ENCODE peak calls at places on chromosomes 11 and 22, in nine cellular contexts. One of them, this sample, is unnamed.

GRCh38 chr11:6418958-6419611 is at the start of gene APBB1:
- DNase-seq in heart left ventricle: peak; percentile 85
- DNase-seq in uterus: peak; percentile 65
- DNase-seq in spleen: peak; percentile 91
- DNase-seq in sigmoid colon: peak; percentile 82
- DNase-seq in endothelial cell of umbilical vein: peak; percentile 67
- DNase-seq in tibial nerve: peak; percentile 40
- DNase-seq in body of pancreas: peak; percentile 74
- DNase-seq in breast epithelium: peak; percentile 32
- DNase-seq in this sample: peak; percentile 85

GRCh38 chr11:76185931-76186401 is 20.3 kb downstream of the WNT11 start:
- DNase-seq in uterus: peak; percentile 40
- DNase-seq in breast epithelium: peak; percentile 23
- DNase-seq in heart left ventricle: no peak
- DNase-seq in tibial nerve: peak; percentile 21
- DNase-seq in sigmoid colon: no peak
- DNase-seq in body of pancreas: peak; percentile 30
- DNase-seq in spleen: no peak
- DNase-seq in endothelial cell of umbilical vein: no peak
- DNase-seq in this sample: no peak

GRCh38 chr22:40791241-40791640 is 27.9 kb downstream of the SLC25A17 start:
- DNase-seq in body of pancreas: no peak
- DNase-seq in endothelial cell of umbilical vein: peak; percentile 67
- DNase-seq in spleen: no peak
- DNase-seq in uterus: no peak
- DNase-seq in tibial nerve: no peak
- DNase-seq in heart left ventricle: no peak
- DNase-seq in sigmoid colon: no peak
- DNase-seq in breast epithelium: no peak
- DNase-seq in this sample: no peak

GRCh38 chr11:115670538-115671200 is 166.5 kb upstream of the CADM1 start:
- DNase-seq in tibial nerve: no peak
- DNase-seq in body of pancreas: no peak
- DNase-seq in uterus: no peak
- DNase-seq in heart left ventricle: no peak
- DNase-seq in spleen: no peak
- DNase-seq in endothelial cell of umbilical vein: no peak
- DNase-seq in sigmoid colon: no peak
- DNase-seq in breast epithelium: no peak
- DNase-seq in this sample: no peak

GRCh38 chr11:122724520-122724919 is 69.0 kb downstream of the UBASH3B start:
- DNase-seq in heart left ventricle: no peak
- DNase-seq in endothelial cell of umbilical vein: peak; percentile 39
- DNase-seq in tibial nerve: no peak
- DNase-seq in uterus: no peak
- DNase-seq in breast epithelium: no peak
- DNase-seq in body of pancreas: no peak
- DNase-seq in sigmoid colon: no peak
- DNase-seq in spleen: no peak
- DNase-seq in this sample: no peak

GRCh38 chr11:34446389-34446788 is 7.7 kb downstream of the CAT start:
- DNase-seq in uterus: no peak
- DNase-seq in endothelial cell of umbilical vein: no peak
- DNase-seq in spleen: no peak
- DNase-seq in body of pancreas: no peak
- DNase-seq in tibial nerve: no peak
- DNase-seq in heart left ventricle: no peak
- DNase-seq in sigmoid colon: no peak
- DNase-seq in breast epithelium: no peak
- DNase-seq in this sample: no peak

GRCh38 chr11:46210133-46210636 is 67.3 kb upstream of the CREB3L1 start:
- DNase-seq in spleen: no peak
- DNase-seq in uterus: no peak
- DNase-seq in breast epithelium: no peak
- DNase-seq in endothelial cell of umbilical vein: no peak
- DNase-seq in sigmoid colon: no peak
- DNase-seq in body of pancreas: no peak
- DNase-seq in heart left ventricle: no peak
- DNase-seq in tibial nerve: no peak
- DNase-seq in this sample: no peak

GRCh38 chr22:31337178-31337577 is 9.0 kb downstream of the PATZ1 start:
- DNase-seq in sigmoid colon: no peak
- DNase-seq in tibial nerve: no peak
- DNase-seq in breast epithelium: peak; percentile 64
- DNase-seq in body of pancreas: no peak
- DNase-seq in endothelial cell of umbilical vein: no peak
- DNase-seq in spleen: no peak
- DNase-seq in heart left ventricle: no peak
- DNase-seq in uterus: no peak
- DNase-seq in this sample: peak; percentile 72

GRCh38 chr22:26033586-26033985 is 135.7 kb upstream of the SEZ6L start:
- DNase-seq in sigmoid colon: no peak
- DNase-seq in tibial nerve: no peak
- DNase-seq in endothelial cell of umbilical vein: no peak
- DNase-seq in body of pancreas: no peak
- DNase-seq in heart left ventricle: no peak
- DNase-seq in spleen: no peak
- DNase-seq in uterus: no peak
- DNase-seq in breast epithelium: no peak
- DNase-seq in this sample: no peak
- H3K4me1 ChIP-seq in sigmoid colon: no peaks in the 10 kb centered on the region
- H3K4me1 ChIP-seq in tibial nerve: no peaks in the 10 kb centered on the region
- H3K4me1 ChIP-seq in endothelial cell of umbilical vein: no peaks in the 10 kb centered on the region
- H3K4me1 ChIP-seq in body of pancreas: no peaks in the 10 kb centered on the region
- H3K4me1 ChIP-seq in heart left ventricle: no peaks in the 10 kb centered on the region
- H3K4me1 ChIP-seq in spleen: no peaks in the 10 kb centered on the region
- H3K4me1 ChIP-seq in uterus: no peaks in the 10 kb centered on the region
- H3K4me1 ChIP-seq in breast epithelium: no peaks in the 10 kb centered on the region
- H3K4me1 ChIP-seq in this sample: no peaks in the 10 kb centered on the region

GRCh38 chr22:49814856-49815255 is 12.8 kb downstream of the BRD1 start:
- DNase-seq in spleen: no peak
- DNase-seq in endothelial cell of umbilical vein: no peak
- DNase-seq in breast epithelium: no peak
- DNase-seq in tibial nerve: no peak
- DNase-seq in sigmoid colon: no peak
- DNase-seq in body of pancreas: no peak
- DNase-seq in uterus: no peak
- DNase-seq in heart left ventricle: no peak
- DNase-seq in this sample: no peak

GRCh38 chr22:49820984-49821383 is 6.7 kb downstream of the BRD1 start:
- DNase-seq in breast epithelium: no peak
- DNase-seq in endothelial cell of umbilical vein: no peak
- DNase-seq in body of pancreas: no peak
- DNase-seq in tibial nerve: no peak
- DNase-seq in sigmoid colon: no peak
- DNase-seq in uterus: no peak
- DNase-seq in spleen: no peak
- DNase-seq in heart left ventricle: no peak
- DNase-seq in this sample: no peak

GRCh38 chr22:49814164-49814686 is 13.4 kb downstream of the BRD1 start:
- DNase-seq in uterus: no peak
- DNase-seq in breast epithelium: no peak
- DNase-seq in sigmoid colon: no peak
- DNase-seq in endothelial cell of umbilical vein: no peak
- DNase-seq in tibial nerve: no peak
- DNase-seq in body of pancreas: peak; percentile 70
- DNase-seq in heart left ventricle: no peak
- DNase-seq in spleen: no peak
- DNase-seq in this sample: no peak

GRCh38 chr22:49815641-49816071 is 12.0 kb downstream of the BRD1 start:
- DNase-seq in sigmoid colon: no peak
- DNase-seq in uterus: no peak
- DNase-seq in endothelial cell of umbilical vein: no peak
- DNase-seq in heart left ventricle: no peak
- DNase-seq in body of pancreas: peak; percentile 43
- DNase-seq in spleen: no peak
- DNase-seq in breast epithelium: no peak
- DNase-seq in tibial nerve: no peak
- DNase-seq in this sample: no peak

DNA sequence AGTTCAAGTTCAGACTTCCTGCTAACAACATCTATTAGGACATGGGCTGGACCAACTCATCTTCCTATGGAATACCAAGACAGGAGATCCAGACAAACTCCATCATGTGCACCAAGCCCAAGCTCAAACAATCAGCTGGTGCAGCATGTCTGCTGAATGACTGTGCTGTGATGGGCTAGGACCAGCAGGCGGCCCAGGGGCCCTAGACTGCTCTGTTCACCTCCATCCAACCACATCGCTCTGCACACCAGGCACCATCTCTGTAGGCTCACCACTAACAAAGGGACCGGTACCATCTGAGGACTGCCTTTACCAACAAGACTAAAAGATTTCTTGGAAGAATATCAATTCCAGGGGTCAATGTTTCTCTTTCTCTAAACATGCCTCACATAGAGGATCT is 10.3 kb downstream of the BRD1 start:
- DNase-seq in breast epithelium: no peak
- DNase-seq in uterus: no peak
- DNase-seq in endothelial cell of umbilical vein: no peak
- DNase-seq in sigmoid colon: no peak
- DNase-seq in tibial nerve: no peak
- DNase-seq in heart left ventricle: no peak
- DNase-seq in body of pancreas: no peak
- DNase-seq in spleen: no peak
- DNase-seq in this sample: no peak
- TF ChIP-seq POLR2A in breast epithelium: no peak
- TF ChIP-seq POLR2A in uterus: no peak
- TF ChIP-seq POLR2A in endothelial cell of umbilical vein: no peak
- TF ChIP-seq POLR2A in sigmoid colon: no peak
- TF ChIP-seq POLR2A in tibial nerve: no peak
- TF ChIP-seq POLR2A in heart left ventricle: no peak
- TF ChIP-seq POLR2A in body of pancreas: no peak
- TF ChIP-seq POLR2A in spleen: no peak
- TF ChIP-seq POLR2A in this sample: no peak

GRCh38 chr11:65390099-65390941 is 3.9 kb downstream of the FRMD8 start:
- DNase-seq in body of pancreas: no peak
- DNase-seq in spleen: no peak
- DNase-seq in tibial nerve: no peak
- DNase-seq in uterus: no peak
- DNase-seq in endothelial cell of umbilical vein: peak; percentile 56
- DNase-seq in breast epithelium: peak; percentile 49
- DNase-seq in heart left ventricle: no peak
- DNase-seq in sigmoid colon: peak; percentile 64
- DNase-seq in this sample: no peak

GRCh38 chr11:65391007-65391406 is 4.6 kb downstream of the FRMD8 start:
- DNase-seq in breast epithelium: no peak
- DNase-seq in sigmoid colon: peak; percentile 69
- DNase-seq in body of pancreas: no peak
- DNase-seq in uterus: no peak
- DNase-seq in spleen: no peak
- DNase-seq in heart left ventricle: no peak
- DNase-seq in tibial nerve: no peak
- DNase-seq in endothelial cell of umbilical vein: peak; percentile 32
- DNase-seq in this sample: no peak

GRCh38 chr11:65386307-65387081 is at the start of gene FRMD8:
- DNase-seq in breast epithelium: peak; percentile 93
- DNase-seq in uterus: peak; percentile 93
- DNase-seq in tibial nerve: peak; percentile 87
- DNase-seq in sigmoid colon: peak; percentile 97
- DNase-seq in spleen: peak; percentile 97
- DNase-seq in body of pancreas: peak; percentile 92
- DNase-seq in heart left ventricle: peak; percentile 97
- DNase-seq in endothelial cell of umbilical vein: peak; percentile 85
- DNase-seq in this sample: peak; percentile 88

GRCh38 chr11:65389294-65389980 is 3.0 kb downstream of the FRMD8 start:
- DNase-seq in heart left ventricle: no peak
- DNase-seq in sigmoid colon: peak; percentile 63
- DNase-seq in spleen: peak; percentile 68
- DNase-seq in tibial nerve: no peak
- DNase-seq in body of pancreas: no peak
- DNase-seq in endothelial cell of umbilical vein: no peak
- DNase-seq in breast epithelium: no peak
- DNase-seq in uterus: no peak
- DNase-seq in this sample: no peak

DNA sequence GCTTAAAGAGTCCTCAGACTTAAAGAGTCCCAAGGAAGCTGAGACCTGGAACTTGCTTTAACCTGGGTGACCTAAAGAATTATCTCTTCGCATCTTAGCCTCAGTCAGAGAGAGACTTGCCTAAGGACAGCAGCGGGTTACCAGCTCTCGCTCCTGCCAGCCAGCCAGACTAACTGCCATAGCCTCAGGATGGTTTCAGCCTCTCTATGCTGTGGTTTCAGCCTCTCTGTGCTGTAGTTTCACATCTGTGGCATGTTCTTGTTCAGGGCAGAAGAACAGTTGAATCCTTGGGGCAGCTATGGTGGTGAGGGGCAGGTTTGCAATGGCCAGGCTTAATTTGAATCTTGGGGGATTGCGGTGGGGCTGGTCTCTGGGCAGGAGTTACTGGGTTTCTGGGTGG is 2.3 kb downstream of the FRMD8 start:
- DNase-seq in uterus: no peak
- DNase-seq in endothelial cell of umbilical vein: no peak
- DNase-seq in body of pancreas: no peak
- DNase-seq in tibial nerve: no peak
- DNase-seq in heart left ventricle: no peak
- DNase-seq in breast epithelium: no peak
- DNase-seq in sigmoid colon: no peak
- DNase-seq in spleen: no peak
- DNase-seq in this sample: no peak
- H3K4me3 ChIP-seq in uterus: no peak overlapping the region
- H3K4me3 ChIP-seq in endothelial cell of umbilical vein: no peak overlapping the region
- H3K4me3 ChIP-seq in body of pancreas: no peak overlapping the region
- H3K4me3 ChIP-seq in tibial nerve: peak overlapping the region; percentile 2
- H3K4me3 ChIP-seq in heart left ventricle: no peak overlapping the region
- H3K4me3 ChIP-seq in breast epithelium: no peak overlapping the region
- H3K4me3 ChIP-seq in sigmoid colon: no peak overlapping the region
- H3K4me3 ChIP-seq in spleen: peak overlapping the region; percentile 77
- H3K4me3 ChIP-seq in this sample: no peak overlapping the region

GRCh38 chr11:36751996-36752395 is 154.0 kb upstream of the RAG2 start:
- DNase-seq in breast epithelium: no peak
- DNase-seq in endothelial cell of umbilical vein: no peak
- DNase-seq in body of pancreas: no peak
- DNase-seq in spleen: no peak
- DNase-seq in heart left ventricle: no peak
- DNase-seq in tibial nerve: no peak
- DNase-seq in uterus: no peak
- DNase-seq in sigmoid colon: no peak
- DNase-seq in this sample: no peak

GRCh38 chr11:36750349-36750748 is 152.3 kb upstream of the RAG2 start:
- DNase-seq in sigmoid colon: no peak
- DNase-seq in uterus: no peak
- DNase-seq in spleen: no peak
- DNase-seq in breast epithelium: no peak
- DNase-seq in tibial nerve: no peak
- DNase-seq in heart left ventricle: no peak
- DNase-seq in endothelial cell of umbilical vein: no peak
- DNase-seq in body of pancreas: peak; percentile 6
- DNase-seq in this sample: no peak

GRCh38 chr11:36757122-36757521 is 159.1 kb upstream of the RAG2 start:
- DNase-seq in uterus: no peak
- DNase-seq in endothelial cell of umbilical vein: no peak
- DNase-seq in breast epithelium: no peak
- DNase-seq in spleen: no peak
- DNase-seq in sigmoid colon: no peak
- DNase-seq in tibial nerve: no peak
- DNase-seq in body of pancreas: no peak
- DNase-seq in heart left ventricle: no peak
- DNase-seq in this sample: no peak

GRCh38 chr11:36751251-36751839 is 153.3 kb upstream of the RAG2 start:
- DNase-seq in spleen: no peak
- DNase-seq in body of pancreas: peak; percentile 17
- DNase-seq in breast epithelium: no peak
- DNase-seq in uterus: no peak
- DNase-seq in endothelial cell of umbilical vein: no peak
- DNase-seq in tibial nerve: no peak
- DNase-seq in heart left ventricle: no peak
- DNase-seq in sigmoid colon: no peak
- DNase-seq in this sample: no peak

GRCh38 chr11:36753960-36754359 is 155.9 kb upstream of the RAG2 start:
- DNase-seq in endothelial cell of umbilical vein: no peak
- DNase-seq in sigmoid colon: no peak
- DNase-seq in body of pancreas: peak; percentile 47
- DNase-seq in breast epithelium: no peak
- DNase-seq in uterus: no peak
- DNase-seq in tibial nerve: no peak
- DNase-seq in heart left ventricle: no peak
- DNase-seq in spleen: no peak
- DNase-seq in this sample: no peak
- H3K4me1 ChIP-seq in endothelial cell of umbilical vein: no peaks in the 10 kb centered on the region
- H3K4me1 ChIP-seq in sigmoid colon: no peaks in the 10 kb centered on the region
- H3K4me1 ChIP-seq in body of pancreas: peaks cover 5% of the 10 kb centered on the region
- H3K4me1 ChIP-seq in breast epithelium: no peaks in the 10 kb centered on the region
- H3K4me1 ChIP-seq in uterus: no peaks in the 10 kb centered on the region
- H3K4me1 ChIP-seq in tibial nerve: no peaks in the 10 kb centered on the region
- H3K4me1 ChIP-seq in heart left ventricle: no peaks in the 10 kb centered on the region
- H3K4me1 ChIP-seq in spleen: no peaks in the 10 kb centered on the region
- H3K4me1 ChIP-seq in this sample: no peaks in the 10 kb centered on the region